ENCODE peak calls at places on chromosomes 13 and 19, in four cellular contexts. X is A549, V is HepG2, U is K562. P is an unnamed sample.
A peak's percentile ranks its signal among the peaks of the same experiment; 100 is the strongest.

GRCh38 chr13:101915755-101916107 is 463.3 kb downstream of the ITGBL1 start:
- DNase-seq in V (no peak), U (no peak), X (no peak), P (no peak)

GRCh38 chr13:43785681-43786471 is 896 bp downstream of the ENOX1 start:
- DNase-seq in V (no peak), X (peak; percentile 52), U (no peak), P (no peak)

GRCh38 chr19:6516659-6517291 is 14.1 kb upstream of the TNFSF9 start:
- DNase-seq in X (peak; percentile 84), V (peak; percentile 60), U (peak; percentile 94), P (no peak)

GRCh38 chr19:36103842-36104552 is 6.9 kb upstream of the OVOL3 start:
- DNase-seq in X (no peak), U (peak; percentile 89), V (no peak), P (no peak)

GRCh38 chr19:35534803-35535480 is 1.7 kb downstream of the GAPDHS start:
- DNase-seq in X (no peak), V (no peak), U (no peak), P (no peak)

GRCh38 chr19:55098716-55099556 is 18.5 kb downstream of the PPP1R12C start:
- DNase-seq in U (no peak), V (no peak), X (no peak), P (no peak)

GRCh38 chr13:110883539-110883938 is 31.3 kb downstream of the ANKRD10 start:
- DNase-seq in V (no peak), U (no peak), X (no peak), P (no peak)

GRCh38 chr13:51113969-51114368 is 2.9 kb upstream of the C13orf42 start:
- DNase-seq in U (no peak), X (no peak), V (no peak), P (no peak)

GRCh38 chr19:39827216-39827615 is 6.7 kb downstream of the DYRK1B start:
- DNase-seq in V (no peak), U (no peak), X (no peak), P (no peak)

GRCh38 chr19:29539668-29540067 is 13.9 kb downstream of the VSTM2B start:
- DNase-seq in U (no peak), X (no peak), V (no peak), P (no peak)

GRCh38 chr13:110575322-110576069 is 14.0 kb upstream of the RAB20 start:
- DNase-seq in U (peak; percentile 54), X (no peak), V (peak; percentile 20), P (peak; percentile 43)

GRCh38 chr13:36712785-36713184 is 39.0 kb downstream of the SERTM1 start:
- DNase-seq in V (no peak), U (peak; percentile 1), X (no peak), P (no peak)

GRCh38 chr19:39996218-39996810 is 546 bp upstream of the ZNF546 start:
- DNase-seq in V (peak; percentile 27), U (peak; percentile 50), X (peak; percentile 82), P (peak; percentile 17)

GRCh38 chr19:16736709-16737108 is 17.1 kb downstream of the NWD1 start:
- DNase-seq in V (no peak), U (peak; percentile 35), X (no peak), P (no peak)

GRCh38 chr13:52703482-52703881 is 36.1 kb downstream of the CNMD start:
- DNase-seq in X (no peak), U (no peak), V (no peak), P (no peak)

GRCh38 chr19:33554821-33555220 is 33.2 kb upstream of the PEPD start:
- DNase-seq in U (no peak), V (no peak), X (no peak), P (no peak)

GRCh38 chr19:32227561-32228165 is 117.7 kb upstream of the ZNF507 start:
- DNase-seq in V (no peak), U (no peak), X (no peak), P (no peak)

GRCh38 chr19:49224856-49225255 is 67.3 kb downstream of the TRPM4 start:
- DNase-seq in U (peak; percentile 73), V (peak; percentile 55), X (peak; percentile 84), P (no peak)

GRCh38 chr19:21468791-21469190 is 36.6 kb upstream of the ZNF429 start:
- DNase-seq in U (no peak), X (no peak), V (no peak), P (no peak)

GRCh38 chr13:45353895-45354294 is 12.9 kb upstream of the TPT1 start:
- DNase-seq in V (no peak), X (no peak), U (no peak), P (no peak)

GRCh38 chr19:20863176-20863575 is 59.9 kb upstream of the ZNF85 start:
- DNase-seq in U (no peak), V (no peak), X (no peak), P (no peak)

GRCh38 chr13:42073683-42074082 is 25.2 kb downstream of the DGKH start:
- DNase-seq in U (no peak), V (no peak), X (no peak), P (no peak)

GRCh38 chr19:33301011-33301899 is 1.1 kb downstream of the CEBPA start:
- DNase-seq in U (no peak), X (no peak), V (no peak), P (no peak)

GRCh38 chr13:41060723-41061074 is 610 bp upstream of the WBP4 start:
- DNase-seq in X (peak; percentile 12), U (peak; percentile 84), V (peak; percentile 56), P (peak; percentile 73)

GRCh38 chr19:9070066-9070465 is 16.8 kb upstream of the OR1M1 start:
- DNase-seq in X (no peak), U (no peak), V (no peak), P (no peak)

GRCh38 chr19:9076886-9077285 is 10.0 kb upstream of the OR1M1 start:
- DNase-seq in V (no peak), U (no peak), X (no peak), P (no peak)

GRCh38 chr19:9078651-9079050 is 8.2 kb upstream of the OR1M1 start:
- DNase-seq in X (no peak), V (no peak), U (no peak), P (no peak)

GRCh38 chr19:9073806-9074205 is 13.1 kb upstream of the OR1M1 start:
- DNase-seq in V (no peak), U (no peak), X (no peak), P (no peak)

GRCh38 chr19:9075064-9075964 is 11.5 kb upstream of the OR1M1 start:
- DNase-seq in V (peak; percentile 65), X (peak; percentile 95), U (peak; percentile 95), P (no peak)
- TF ChIP-seq CHD4 in V (no peak), X (no peak), U (no peak), P (no peak)

DNA sequence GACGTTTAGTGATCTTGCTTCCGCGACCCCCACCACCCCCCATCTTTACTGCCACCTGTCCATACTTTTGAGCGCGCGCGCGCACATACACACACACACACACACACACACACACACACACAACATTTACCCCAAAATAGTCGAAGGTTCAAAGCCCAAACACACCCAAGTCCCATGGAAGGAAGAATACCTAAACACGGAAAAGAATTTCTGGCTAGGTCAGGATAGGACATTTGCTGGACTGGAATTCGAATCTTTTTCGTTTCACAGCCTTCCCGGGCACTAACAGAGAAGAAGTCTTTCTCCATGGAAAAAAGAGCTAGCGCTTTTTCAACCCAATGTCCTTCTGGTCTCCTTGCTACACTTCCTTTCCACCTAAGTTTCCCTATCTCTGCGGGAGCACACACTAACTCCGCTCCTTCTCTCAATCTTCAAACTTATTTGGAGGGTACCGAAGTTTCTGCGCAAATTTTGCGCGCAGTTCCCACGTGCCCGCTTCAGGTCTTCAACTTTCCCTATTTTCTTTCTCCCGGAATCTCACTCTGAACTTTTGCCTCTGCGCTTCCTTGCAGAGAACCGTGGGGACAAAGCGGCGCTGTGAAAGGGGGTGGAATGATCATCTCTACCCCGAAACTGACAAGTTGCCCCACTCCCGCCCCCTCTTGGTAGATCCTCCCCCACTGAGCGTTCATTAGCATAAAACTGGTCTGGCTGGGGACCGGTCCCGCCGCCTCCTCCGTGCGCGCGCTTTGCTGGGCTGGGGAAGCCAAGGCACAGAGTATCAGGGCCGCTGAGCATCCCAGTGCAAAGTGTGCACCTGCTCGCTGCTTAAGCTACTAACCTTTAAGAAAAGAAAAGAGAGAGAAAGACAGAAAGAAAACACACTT is 2.7 kb downstream of the DACH1 start:
- DNase-seq in U (peak; percentile 41), X (no peak), V (no peak), P (no peak)
- TF ChIP-seq CHD4 in U (no peak), X (no peak), V (no peak), P (no peak)

DNA sequence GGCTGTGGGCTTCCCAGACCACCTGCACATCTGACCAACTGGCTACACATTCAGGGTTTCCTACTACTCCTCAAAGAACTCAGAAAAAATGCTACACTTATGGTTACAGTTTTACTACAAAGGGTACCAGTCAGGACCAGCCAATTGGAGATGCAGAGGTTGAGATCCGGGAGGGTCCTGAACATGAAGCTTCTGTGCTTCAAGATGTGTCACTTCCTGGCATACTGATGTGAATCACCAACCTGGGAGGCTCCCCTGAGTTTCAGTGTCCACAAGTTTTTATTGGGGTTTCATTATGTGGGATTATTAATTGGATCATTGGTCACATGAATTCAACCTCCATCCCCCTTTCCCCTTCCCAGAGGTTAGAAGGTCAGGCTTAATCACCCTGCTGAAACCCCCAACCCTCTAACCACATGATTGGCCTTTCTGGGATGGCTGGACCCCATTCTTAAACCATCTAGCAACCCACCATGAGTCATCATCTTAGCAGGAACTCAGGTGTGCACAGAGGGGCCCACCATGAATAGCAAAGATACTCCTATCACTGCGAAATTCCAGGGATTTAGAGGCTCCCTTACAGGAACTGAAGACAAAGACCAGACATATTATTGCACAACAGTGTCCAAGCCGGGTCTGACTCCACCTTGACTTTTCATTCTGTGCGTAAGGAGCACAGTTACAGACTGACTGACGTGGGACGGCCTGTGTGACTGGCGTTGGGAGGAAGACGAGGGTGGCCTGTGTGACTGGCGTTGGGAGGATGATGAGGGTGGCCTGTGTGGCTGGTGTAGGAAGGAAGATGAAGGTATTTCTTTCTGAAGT is 90.7 kb downstream of the ATP8A2 start:
- DNase-seq in V (no peak), U (no peak), X (no peak), P (no peak)
- TF ChIP-seq CHD4 in V (no peak), U (no peak), X (no peak), P (no peak)

DNA sequence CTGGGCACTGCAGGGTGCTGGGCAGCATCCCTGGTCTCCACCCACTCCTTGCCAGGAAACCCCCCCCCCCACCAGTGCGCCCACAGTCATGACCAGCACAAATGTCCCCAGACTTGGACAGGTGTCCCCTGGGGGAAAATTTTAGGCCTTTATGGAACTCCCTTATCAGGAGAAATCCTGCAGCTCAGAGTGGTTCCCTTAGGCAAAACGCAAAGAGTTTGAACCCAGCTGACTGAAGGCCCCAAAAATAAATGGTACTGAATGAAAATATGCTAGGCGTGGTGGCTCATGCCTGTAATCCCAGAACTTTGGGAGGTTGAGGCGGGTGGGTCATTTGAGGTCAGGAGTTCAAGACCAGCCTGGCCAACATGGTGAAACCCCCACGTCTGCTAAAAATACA is 51.8 kb downstream of the GADD45B start:
- DNase-seq in X (no peak), U (no peak), V (no peak), P (no peak)
- TF ChIP-seq CHD4 in X (no peak), U (no peak), V (no peak), P (no peak)

P was measured in GM12878.